ENCODE peak calls at places on chromosomes 4 and X, in eight cellular contexts. S is H54, M is NCI-H1105 treated with DMSO at 0.1 percent for 48 hours, G is NCI-H510A treated with DMSO at 0.1 percent for 48 hours, X is NCI-H345, J is EH, I is hepatocyte, H is lower lobe of right lung. P is an unnamed sample.

GRCh38 chr4:48124870-48125269 is 9.2 kb downstream of the TXK start:
- DNase-seq in S (no peak), M (no peak), G (no peak), X (no peak), J (no peak), I (no peak), H (no peak), P (no peak)

GRCh38 chr4:164779080-164779479 is 25.1 kb downstream of the SMIM31 start:
- DNase-seq in S (no peak), M (no peak), G (no peak), X (no peak), J (no peak), I (no peak), H (no peak), P (no peak)

GRCh38 chr4:40842318-40842717 is 92.6 kb downstream of the NSUN7 start:
- DNase-seq in S (no peak), M (peak), G (peak), X (peak), J (peak), I (no peak), H (no peak), P (no peak)

GRCh38 chr4:188403272-188403671 is 264.0 kb downstream of the TRIML1 start:
- DNase-seq in S (no peak), M (no peak), G (no peak), X (no peak), J (no peak), I (no peak), H (no peak), P (no peak)

GRCh38 chr4:139735381-139736256 is 70.0 kb downstream of the MGST2 start:
- DNase-seq in S (no peak), M (no peak), G (no peak), X (no peak), J (no peak), I (peak), H (peak), P (no peak)

GRCh38 chrX:283115-283845 is 2.1 kb downstream of the PLCXD1 start:
- DNase-seq in S (peak), M (no peak), G (no peak), X (no peak), J (peak), I (peak), H (peak), P (no peak)

GRCh38 chr4:119647558-119647957 is 19.0 kb upstream of the PDE5A start:
- DNase-seq in S (no peak), M (no peak), G (no peak), X (no peak), J (peak), I (no peak), H (no peak), P (no peak)

GRCh38 chr4:158754385-158755180 is 14.2 kb upstream of the FNIP2 start:
- DNase-seq in S (no peak), M (no peak), G (no peak), X (no peak), J (peak), I (no peak), H (no peak), P (no peak)

GRCh38 chrX:79259073-79259689 is 108.0 kb downstream of the ITM2A start:
- DNase-seq in S (no peak), M (no peak), G (no peak), X (no peak), J (no peak), I (no peak), H (no peak), P (no peak)

GRCh38 chr4:100190643-100191600 is 654 bp upstream of the DDIT4L start:
- DNase-seq in S (no peak), M (peak), G (no peak), X (peak), J (peak), I (peak), H (no peak), P (no peak)

GRCh38 chr4:15457401-15458201 is 12.1 kb upstream of the CC2D2A start:
- DNase-seq in S (no peak), M (peak), G (peak), X (peak), J (peak), I (peak), H (no peak), P (peak)

GRCh38 chr4:97309111-97309510 is 834.2 kb downstream of the STPG2 start:
- DNase-seq in S (no peak), M (no peak), G (no peak), X (no peak), J (no peak), I (no peak), H (no peak), P (no peak)

GRCh38 chrX:2898861-2899512 is 30.2 kb downstream of the ARSD start:
- DNase-seq in S (no peak), M (no peak), G (peak), X (no peak), J (no peak), I (peak), H (no peak), P (peak)

GRCh38 chrX:40031861-40032422 is 65.8 kb downstream of the BCOR start:
- DNase-seq in S (no peak), M (no peak), G (no peak), X (no peak), J (no peak), I (no peak), H (no peak), P (no peak)

GRCh38 chr4:100936676-100937390 is 410.5 kb downstream of the PPP3CA start:
- DNase-seq in S (no peak), M (no peak), G (no peak), X (no peak), J (peak), I (no peak), H (no peak), P (no peak)

GRCh38 chr4:110085131-110085530 is 113.3 kb downstream of the ELOVL6 start:
- DNase-seq in S (no peak), M (peak), G (peak), X (peak), J (peak), I (peak), H (no peak), P (peak)

GRCh38 chr4:38601244-38601915 is 62.6 kb upstream of the KLF3 start:
- DNase-seq in S (no peak), M (peak), G (peak), X (peak), J (peak), I (no peak), H (no peak), P (peak)

GRCh38 chr4:154626793-154627484 is 14.5 kb upstream of the FGG start:
- DNase-seq in S (no peak), M (peak), G (peak), X (no peak), J (peak), I (peak), H (peak), P (peak)

GRCh38 chr4:150746156-150746555 is 164.2 kb downstream of the MAB21L2 start:
- DNase-seq in S (no peak), M (no peak), G (no peak), X (no peak), J (peak), I (no peak), H (no peak), P (no peak)